ENCODE peak calls at places on chromosome X, in five cellular contexts. W is gastrocnemius medialis, D is K562, K is stomach, Z is body of pancreas. S is an unnamed sample.

GRCh38 chrX:119809185-119809666 is 17.8 kb upstream of the RPL39 start:
- DNase-seq in W (no peak), D (peak; percentile 91), K (no peak), Z (no peak), S (no peak)

GRCh38 chrX:154471870-154472684 is 7.0 kb downstream of the LAGE3 start:
- DNase-seq in W (no peak), D (no peak), K (no peak), Z (no peak), S (no peak)

GRCh38 chrX:72306085-72306801 is 529 bp upstream of the CITED1 start:
- DNase-seq in W (no peak), D (peak; percentile 23), K (no peak), Z (peak; percentile 26), S (no peak)

GRCh38 chrX:136839196-136839595 is 41.3 kb downstream of the RBMX start:
- DNase-seq in W (no peak), D (no peak), K (no peak), Z (no peak), S (no peak)

GRCh38 chrX:148530464-148531077 is 30.2 kb downstream of the AFF2 start:
- DNase-seq in W (no peak), D (peak; percentile 39), K (no peak), Z (peak; percentile 39), S (no peak)

GRCh38 chrX:16739574-16739973 is 20.2 kb downstream of the SYAP1 start:
- DNase-seq in W (no peak), D (no peak), K (no peak), Z (no peak), S (peak; percentile 65)

GRCh38 chrX:43846558-43846957 is 35.7 kb downstream of the MAOB start:
- DNase-seq in W (no peak), D (no peak), K (no peak), Z (no peak), S (no peak)

GRCh38 chrX:100609591-100609990 is 24.9 kb downstream of the TNMD start:
- DNase-seq in W (no peak), D (no peak), K (no peak), Z (no peak), S (no peak)

GRCh38 chrX:130393451-130394074 is 8.1 kb upstream of the GPR119 start:
- DNase-seq in W (peak; percentile 15), D (peak; percentile 57), K (peak; percentile 56), Z (peak; percentile 69), S (peak; percentile 45)

GRCh38 chrX:70030242-70030823 is 19.4 kb downstream of the AWAT2 start:
- DNase-seq in W (peak; percentile 14), D (peak; percentile 53), K (peak; percentile 43), Z (peak; percentile 37), S (no peak)

GRCh38 chrX:68942141-68942540 is 113.3 kb downstream of the EFNB1 start:
- DNase-seq in W (no peak), D (no peak), K (peak; percentile 81), Z (peak; percentile 72), S (no peak)

GRCh38 chrX:107857815-107858214 is 32.1 kb downstream of the MID2 start:
- DNase-seq in W (no peak), D (no peak), K (no peak), Z (no peak), S (no peak)

GRCh38 chrX:41180194-41180902 is 95.1 kb downstream of the USP9X start:
- DNase-seq in W (peak; percentile 13), D (peak; percentile 58), K (peak; percentile 54), Z (peak; percentile 68), S (no peak)

GRCh38 chrX:3609800-3610199 is 103.6 kb downstream of the PRKX start:
- DNase-seq in W (no peak), D (no peak), K (no peak), Z (no peak), S (no peak)

GRCh38 chrX:20789103-20789502 is 522.4 kb upstream of the RPS6KA3 start:
- DNase-seq in W (no peak), D (no peak), K (no peak), Z (no peak), S (no peak)

GRCh38 chrX:111823068-111823467 is 52.9 kb upstream of the TRPC5OS start:
- DNase-seq in W (no peak), D (peak; percentile 37), K (no peak), Z (peak; percentile 20), S (no peak)

GRCh38 chrX:41334866-41335589 is 1.1 kb downstream of the DDX3X start:
- DNase-seq in W (peak; percentile 56), D (peak; percentile 76), K (peak; percentile 69), Z (peak; percentile 73), S (peak; percentile 54)

GRCh38 chrX:40749874-40750273 is 14.5 kb upstream of the MED14 start:
- DNase-seq in W (no peak), D (no peak), K (no peak), Z (no peak), S (no peak)

GRCh38 chrX:103847174-103847870 is 15.3 kb upstream of the RAB9B start:
- DNase-seq in W (no peak), D (no peak), K (no peak), Z (no peak), S (no peak)

GRCh38 chrX:103839404-103839803 is 7.3 kb upstream of the RAB9B start:
- DNase-seq in W (no peak), D (no peak), K (no peak), Z (no peak), S (no peak)

GRCh38 chrX:103846395-103846794 is 14.3 kb upstream of the RAB9B start:
- DNase-seq in W (no peak), D (no peak), K (no peak), Z (no peak), S (no peak)

GRCh38 chrX:103849558-103849957 is 17.5 kb upstream of the RAB9B start:
- DNase-seq in W (no peak), D (no peak), K (no peak), Z (no peak), S (no peak)

GRCh38 chrX:103845165-103845653 is 13.2 kb upstream of the RAB9B start:
- DNase-seq in W (peak; percentile 30), D (peak; percentile 54), K (peak; percentile 67), Z (peak; percentile 77), S (peak; percentile 46)
- TF ChIP-seq CTCF in W (no peak), D (peak; percentile 63), K (peak; percentile 27), Z (peak; percentile 54), S (peak; percentile 71)

DNA sequence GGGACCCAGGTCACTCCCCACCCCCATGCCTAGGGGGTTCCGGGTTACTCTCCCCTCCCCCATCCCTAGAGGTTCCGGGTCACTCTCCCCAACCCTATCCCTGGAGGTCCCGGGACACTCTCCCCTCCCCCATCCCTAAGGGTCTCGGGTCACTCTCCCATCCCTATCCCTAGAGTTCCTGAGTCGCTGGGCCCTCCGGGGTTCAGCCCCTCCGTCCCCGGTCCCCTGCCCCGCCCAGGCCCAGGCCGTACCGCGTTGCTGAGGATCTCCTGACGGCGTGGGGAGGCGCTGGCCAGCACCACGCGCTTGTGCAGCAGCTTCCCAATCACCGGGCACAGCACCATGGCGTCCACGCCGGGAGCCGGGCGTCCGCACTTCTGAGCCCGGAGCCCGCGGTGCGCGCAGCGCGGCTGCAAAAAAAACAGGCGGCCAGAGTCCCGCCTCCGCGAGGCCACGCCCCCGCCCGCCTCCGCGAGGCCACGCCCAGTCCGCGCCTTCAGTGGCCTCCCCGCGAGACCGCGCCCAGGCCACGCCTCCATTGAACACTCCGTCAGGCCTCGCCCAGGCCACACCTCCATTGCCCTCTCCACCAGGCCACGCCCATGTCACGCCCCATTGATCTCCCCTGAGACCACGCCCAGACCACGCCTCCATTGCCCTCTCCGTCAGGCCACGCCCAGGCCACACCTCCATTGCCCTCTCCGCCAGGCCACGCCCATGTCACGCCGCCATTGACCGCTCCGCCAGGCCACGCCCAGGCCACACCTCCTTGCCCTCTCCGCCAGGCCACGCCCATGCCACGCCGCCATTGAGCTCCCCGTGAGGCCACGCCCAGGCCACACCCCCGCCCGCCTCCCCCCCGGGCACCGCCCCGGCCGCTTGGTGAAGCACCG is at the start of gene ASMTL:
- DNase-seq in W (peak; percentile 99), D (peak; percentile 95), K (peak; percentile 100), Z (peak; percentile 100), S (peak; percentile 100)
- H3K27ac ChIP-seq in W (peak within 1 kb of the TSS; percentile 80), D (peak within 1 kb of the TSS; percentile 83), K (peak within 1 kb of the TSS; percentile 96), Z (peak within 1 kb of the TSS; percentile 96), S (peak within 1 kb of the TSS; percentile 40)

GRCh38 chrX:123846598-123847038 is 13.2 kb upstream of the XIAP start:
- DNase-seq in W (no peak), D (peak; percentile 64), K (no peak), Z (no peak), S (no peak)
- TF ChIP-seq POLR2A in W (no peak), D (no peak), K (no peak), Z (no peak), S (no peak)

GRCh38 chrX:2548731-2549423 is 48.1 kb upstream of the DHRSX start:
- DNase-seq in W (no peak), D (no peak), K (no peak), Z (no peak), S (no peak)
- TF ChIP-seq CTCF in W (no peak), D (peak; percentile 20), K (no peak), Z (no peak), S (no peak)

GRCh38 chrX:13283512-13283911 is 36.3 kb downstream of the ATXN3L start:
- DNase-seq in W (no peak), D (peak; percentile 63), K (no peak), Z (no peak), S (no peak)
- H3K27ac ChIP-seq in W (no peak overlapping the region), D (peak overlapping the region; percentile 49), K (no peak overlapping the region), Z (no peak overlapping the region), S (no peak overlapping the region)

GRCh38 chrX:125094901-125095300 is 224.8 kb upstream of the TEX13C start:
- DNase-seq in W (no peak), D (no peak), K (no peak), Z (no peak), S (no peak)

GRCh38 chrX:125090046-125090445 is 229.6 kb upstream of the TEX13C start:
- DNase-seq in W (no peak), D (no peak), K (no peak), Z (no peak), S (no peak)
- TF ChIP-seq POLR2A in W (no peak), D (no peak), K (no peak), Z (no peak), S (no peak)

S was measured in right lobe of liver.